ENCODE peak calls at places on chromosomes 16 and 17, in six cellular contexts. R is AG10803, Q is BJ, K is lower leg skin, E is cardiac muscle cell, I is bronchial epithelial cell. Y is an unnamed sample.

GRCh38 chr16:11001611-11002010 is 57.2 kb downstream of the CLEC16A start:
- DNase-seq in R (no peak), Q (no peak), K (no peak), E (no peak), I (no peak), Y (no peak)

GRCh38 chr17:57730026-57730701 is 14.9 kb downstream of the CCDC182 start:
- DNase-seq in R (no peak), Q (no peak), K (no peak), E (no peak), I (no peak), Y (no peak)

GRCh38 chr17:21268596-21269188 is 15.5 kb upstream of the NATD1 start:
- DNase-seq in R (no peak), Q (no peak), K (no peak), E (no peak), I (peak), Y (no peak)

GRCh38 chr17:40499551-40500189 is 1.8 kb downstream of the TNS4 start:
- DNase-seq in R (peak), Q (no peak), K (peak), E (peak), I (peak), Y (peak)

GRCh38 chr16:396605-397004 is 394 bp upstream of the NME4 start:
- DNase-seq in R (no peak), Q (no peak), K (no peak), E (peak), I (peak), Y (peak)

GRCh38 chr16:79874391-79874790 is 273.9 kb upstream of the MAF start:
- DNase-seq in R (no peak), Q (no peak), K (no peak), E (no peak), I (peak), Y (no peak)

GRCh38 chr17:27461192-27461859 is 5.1 kb downstream of the KSR1 start:
- DNase-seq in R (no peak), Q (no peak), K (no peak), E (peak), I (no peak), Y (no peak)

GRCh38 chr17:6072157-6072556 is 2.0 kb downstream of the WSCD1 start:
- DNase-seq in R (peak), Q (no peak), K (no peak), E (no peak), I (peak), Y (no peak)

GRCh38 chr16:30350134-30350871 is 4.8 kb downstream of the CD2BP2 start:
- DNase-seq in R (no peak), Q (no peak), K (no peak), E (no peak), I (no peak), Y (no peak)

GRCh38 chr17:1438593-1439083 is 17.4 kb downstream of the CRK start:
- DNase-seq in R (peak), Q (no peak), K (no peak), E (no peak), I (peak), Y (peak)

GRCh38 chr17:31274252-31274651 is 22.8 kb downstream of the OMG start:
- DNase-seq in R (peak), Q (peak), K (peak), E (no peak), I (peak), Y (no peak)

GRCh38 chr16:49410226-49410625 is 36.6 kb downstream of the C16orf78 start:
- DNase-seq in R (no peak), Q (no peak), K (no peak), E (no peak), I (no peak), Y (no peak)

GRCh38 chr16:28181557-28181914 is 30.2 kb downstream of the XPO6 start:
- DNase-seq in R (peak), Q (peak), K (peak), E (no peak), I (peak), Y (peak)

GRCh38 chr16:19228575-19228974 is 57.0 kb upstream of the CLEC19A start:
- DNase-seq in R (no peak), Q (no peak), K (no peak), E (no peak), I (no peak), Y (no peak)

GRCh38 chr16:73062640-73063283 is 14.8 kb upstream of the ZFHX3 start:
- DNase-seq in R (no peak), Q (no peak), K (no peak), E (no peak), I (no peak), Y (no peak)

GRCh38 chr16:79982356-79982755 is 381.8 kb upstream of the MAF start:
- DNase-seq in R (no peak), Q (no peak), K (no peak), E (no peak), I (no peak), Y (no peak)

GRCh38 chr17:38912221-38912813 is 13.1 kb upstream of the LASP1NB start:
- DNase-seq in R (peak), Q (no peak), K (no peak), E (no peak), I (no peak), Y (no peak)

GRCh38 chr16:89921699-89922476 is 1.3 kb upstream of the TUBB3 start:
- DNase-seq in R (peak), Q (peak), K (no peak), E (peak), I (peak), Y (peak)

GRCh38 chr17:79950306-79950705 is 85.4 kb downstream of the TBC1D16 start:
- DNase-seq in R (no peak), Q (no peak), K (no peak), E (no peak), I (no peak), Y (no peak)

GRCh38 chr16:69839240-69839688 is 77.1 kb downstream of the WWP2 start:
- DNase-seq in R (no peak), Q (no peak), K (no peak), E (peak), I (no peak), Y (no peak)

GRCh38 chr16:13077816-13078215 is 176.4 kb downstream of the SHISA9 start:
- DNase-seq in R (no peak), Q (no peak), K (no peak), E (no peak), I (no peak), Y (no peak)

GRCh38 chr16:53504161-53504663 is 1.2 kb upstream of the AKTIP start:
- DNase-seq in R (peak), Q (no peak), K (peak), E (peak), I (no peak), Y (peak)

GRCh38 chr17:4807534-4808377 is 804 bp downstream of the PLD2 start:
- DNase-seq in R (no peak), Q (no peak), K (no peak), E (peak), I (no peak), Y (no peak)

GRCh38 chr17:65064452-65065019 is 8.0 kb upstream of the GNA13 start:
- DNase-seq in R (peak), Q (no peak), K (peak), E (no peak), I (peak), Y (peak)

GRCh38 chr16:67170168-67170947 is at the start of gene NOL3:
- DNase-seq in R (peak), Q (no peak), K (peak), E (peak), I (peak), Y (peak)

GRCh38 chr16:74921051-74921450 is 63.9 kb downstream of the WDR59 start:
- DNase-seq in R (no peak), Q (no peak), K (no peak), E (no peak), I (no peak), Y (no peak)

GRCh38 chr16:54947616-54948015 is 17.0 kb downstream of the IRX5 start:
- DNase-seq in R (no peak), Q (no peak), K (no peak), E (no peak), I (no peak), Y (no peak)

GRCh38 chr16:54957403-54957802 is 26.7 kb downstream of the IRX5 start:
- DNase-seq in R (no peak), Q (no peak), K (no peak), E (peak), I (peak), Y (no peak)

GRCh38 chr16:54955757-54956156 is 25.1 kb downstream of the IRX5 start:
- DNase-seq in R (no peak), Q (no peak), K (no peak), E (no peak), I (no peak), Y (no peak)

GRCh38 chr16:54954220-54954619 is 23.6 kb downstream of the IRX5 start:
- DNase-seq in R (no peak), Q (no peak), K (no peak), E (no peak), I (no peak), Y (no peak)

GRCh38 chr16:54952195-54952594 is 21.5 kb downstream of the IRX5 start:
- DNase-seq in R (no peak), Q (no peak), K (no peak), E (no peak), I (peak), Y (no peak)
- TF ChIP-seq CTCF in R (no peak), Q (no peak), K (no peak), E (no peak), I (no peak), Y (no peak)

DNA sequence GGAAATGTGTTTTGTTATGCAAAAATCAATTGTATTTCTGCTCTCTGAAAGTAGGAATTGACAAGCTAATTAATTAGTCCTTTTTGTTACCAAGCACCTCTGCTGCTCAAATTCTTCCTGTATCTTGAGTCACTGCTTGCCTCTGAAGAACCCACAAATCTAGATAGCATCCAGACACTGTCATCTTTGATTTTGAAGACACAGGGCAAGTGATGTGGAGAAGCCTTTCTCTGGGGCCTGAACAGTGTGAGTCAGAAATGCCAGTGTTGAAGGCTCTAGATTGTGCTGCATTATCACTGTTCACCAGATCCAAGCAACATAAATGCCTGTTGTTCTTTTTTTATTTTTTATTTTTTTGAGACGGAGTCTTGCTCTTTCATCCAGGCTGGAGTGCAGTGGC is 10.9 kb upstream of the ST6GALNAC1 start:
- DNase-seq in R (no peak), Q (no peak), K (no peak), E (no peak), I (no peak), Y (peak)
- TF ChIP-seq CTCF in R (no peak), Q (no peak), K (no peak), E (no peak), I (no peak), Y (no peak)

DNA sequence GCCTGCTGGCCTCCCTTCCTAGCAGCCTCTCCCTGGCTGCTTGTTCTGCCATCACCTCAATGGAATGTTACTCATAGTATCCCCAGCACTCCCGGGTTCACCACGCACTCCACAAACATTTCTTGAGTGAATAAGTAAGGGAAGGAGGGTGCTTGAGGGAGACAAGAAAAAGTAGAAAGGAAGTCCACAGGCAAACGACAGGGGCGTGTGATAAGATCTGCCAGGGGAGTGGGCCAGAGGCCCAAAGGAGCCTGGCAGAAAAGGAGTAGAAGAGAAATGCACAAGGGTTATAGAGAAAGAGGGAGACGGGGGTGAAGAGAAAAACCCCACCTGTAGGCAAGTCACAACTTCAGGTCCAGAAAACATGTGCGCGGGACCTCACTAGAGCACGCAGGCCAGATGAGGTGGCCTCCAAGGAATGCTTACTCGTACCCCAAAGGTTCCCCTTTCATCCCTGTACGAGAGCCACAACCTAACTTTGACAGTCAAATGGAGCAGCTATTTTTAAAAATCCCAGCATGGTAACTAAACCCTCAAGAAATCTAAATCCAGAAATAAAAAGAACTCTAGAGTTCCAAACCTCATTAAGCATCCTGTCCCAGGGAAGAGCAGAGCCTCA is 6.6 kb downstream of the ZDHHC7 start:
- DNase-seq in R (peak), Q (peak), K (no peak), E (no peak), I (peak), Y (peak)
- TF ChIP-seq CTCF in R (no peak), Q (no peak), K (no peak), E (no peak), I (no peak), Y (no peak)

DNA sequence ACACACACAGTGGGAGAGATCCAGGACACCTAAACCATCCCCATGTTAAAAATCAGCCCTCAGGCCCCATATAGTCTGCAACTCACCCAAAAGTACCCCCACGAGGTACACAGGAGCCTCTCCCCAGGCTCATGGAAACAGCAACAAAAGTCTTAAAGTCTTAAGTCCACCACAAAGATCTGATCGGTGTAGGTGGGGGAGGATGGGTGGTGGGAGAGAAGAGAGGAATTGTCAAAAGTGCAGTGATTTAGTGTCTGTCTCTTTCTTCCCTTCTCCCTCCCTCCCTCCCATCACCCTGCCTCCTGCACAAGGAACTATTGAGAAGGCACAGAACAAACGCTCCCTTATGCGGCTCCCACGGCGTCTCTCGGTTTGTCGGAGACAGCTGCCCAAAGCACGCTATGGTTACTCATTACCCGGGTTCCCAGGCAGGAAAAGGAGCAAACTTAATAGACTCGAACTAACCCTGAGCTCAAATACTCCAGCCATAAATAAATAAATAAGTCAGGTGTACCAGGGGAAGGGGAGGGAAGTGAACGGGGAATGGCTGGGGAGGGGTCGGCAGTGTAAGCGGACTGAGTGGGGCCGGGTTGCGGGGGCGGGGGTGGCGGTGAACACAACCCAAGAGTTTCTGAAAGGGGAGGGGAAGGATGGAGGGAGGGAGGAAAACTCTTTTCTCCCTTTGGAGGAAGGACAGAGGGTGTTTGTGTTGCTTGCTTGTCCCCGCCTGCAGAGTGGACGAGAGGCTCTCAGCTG is 477.4 kb downstream of the SLC39A11 start:
- DNase-seq in R (peak), Q (peak), K (no peak), E (peak), I (no peak), Y (peak)
- TF ChIP-seq CTCF in R (no peak), Q (no peak), K (no peak), E (no peak), I (no peak), Y (no peak)

GRCh38 chr17:14748036-14748715 is 447.3 kb downstream of the HS3ST3B1 start:
- DNase-seq in R (peak), Q (no peak), K (no peak), E (no peak), I (peak), Y (no peak)

GRCh38 chr17:14746784-14747575 is 446.1 kb downstream of the HS3ST3B1 start:
- DNase-seq in R (no peak), Q (no peak), K (no peak), E (no peak), I (no peak), Y (no peak)

GRCh38 chr17:14745541-14745940 is 444.7 kb downstream of the HS3ST3B1 start:
- DNase-seq in R (peak), Q (no peak), K (no peak), E (no peak), I (peak), Y (peak)

GRCh38 chr17:14749269-14749668 is 448.4 kb downstream of the HS3ST3B1 start:
- DNase-seq in R (no peak), Q (no peak), K (no peak), E (no peak), I (no peak), Y (no peak)

GRCh38 chr17:14747576-14747940 is 446.7 kb downstream of the HS3ST3B1 start:
- DNase-seq in R (peak), Q (no peak), K (no peak), E (no peak), I (no peak), Y (peak)
- TF ChIP-seq CTCF in R (no peak), Q (no peak), K (no peak), E (no peak), I (no peak), Y (no peak)

DNA sequence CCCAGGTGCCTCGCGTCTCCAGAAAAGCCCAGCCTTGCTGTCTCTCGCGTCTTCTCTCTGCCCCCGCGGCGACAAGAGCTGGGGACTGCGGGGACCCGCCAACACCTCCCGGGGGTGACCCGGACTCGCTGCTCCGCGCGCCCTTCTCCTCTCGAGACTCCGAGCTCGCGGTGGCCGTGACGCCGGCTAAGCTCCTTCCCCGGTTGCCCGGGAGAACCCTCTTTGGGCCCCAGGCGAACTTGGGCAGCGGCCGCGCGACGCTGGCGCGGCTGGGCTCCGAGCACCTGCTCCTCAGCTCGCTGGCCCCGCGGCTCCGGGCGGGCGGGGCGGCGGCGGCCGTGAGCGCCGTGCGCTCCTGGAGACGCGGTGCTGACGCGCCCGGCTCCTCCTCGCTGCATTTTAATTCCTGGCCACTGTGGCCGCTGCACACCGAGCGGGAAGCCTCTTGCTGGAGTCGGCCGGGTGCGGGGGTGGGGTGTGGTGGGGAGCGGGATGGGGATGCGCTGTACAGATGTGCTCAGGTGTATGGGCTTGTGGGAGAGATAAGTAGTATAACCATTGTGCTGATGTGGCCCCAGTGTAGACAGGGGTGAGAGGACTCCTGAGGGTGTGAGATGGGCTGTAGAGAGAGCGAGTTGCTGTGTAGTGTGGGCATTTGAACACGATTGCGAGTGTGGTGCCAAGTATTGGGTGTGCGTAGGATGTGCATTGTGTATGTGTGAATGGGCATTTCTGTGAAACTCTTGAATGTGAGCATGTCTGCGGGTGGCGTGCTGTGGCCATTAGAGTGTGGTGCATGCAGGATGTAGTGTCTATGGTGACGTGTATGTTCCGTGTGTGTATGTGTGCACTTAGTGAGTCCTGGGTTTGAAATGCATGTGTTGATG is at the start of gene ASIC2:
- DNase-seq in R (no peak), Q (no peak), K (no peak), E (peak), I (peak), Y (no peak)
- TF ChIP-seq CTCF in R (no peak), Q (no peak), K (no peak), E (no peak), I (peak), Y (no peak)

GRCh38 chr16:2472885-2473284 is 1.8 kb downstream of the NTN3 start:
- DNase-seq in R (no peak), Q (no peak), K (no peak), E (no peak), I (no peak), Y (no peak)
- TF ChIP-seq CTCF in R (no peak), Q (no peak), K (no peak), E (no peak), I (no peak), Y (no peak)

Y was measured in HFFc6.